ENCODE peak calls at places on chromosomes 13 and 19, in six cellular contexts. One of them, this sample, is unnamed.

GRCh38 chr19:55106591-55106990 is 10.8 kb downstream of the PPP1R12C start:
- DNase-seq in PC-3: no peak
- DNase-seq in HCT116: no peak
- DNase-seq in GM23248: no peak
- DNase-seq in GM23338: no peak
- DNase-seq in Karpas-422: no peak
- DNase-seq in this sample: no peak

GRCh38 chr13:39777527-39778061 is 122.1 kb downstream of the COG6 start:
- DNase-seq in HCT116: peak; percentile 32
- DNase-seq in PC-3: peak; percentile 86
- DNase-seq in Karpas-422: peak; percentile 76
- DNase-seq in GM23248: peak; percentile 91
- DNase-seq in GM23338: peak; percentile 39
- DNase-seq in this sample: peak; percentile 38

GRCh38 chr19:13146763-13147563 is 3.2 kb downstream of the STX10 start:
- DNase-seq in Karpas-422: no peak
- DNase-seq in GM23338: no peak
- DNase-seq in HCT116: no peak
- DNase-seq in PC-3: no peak
- DNase-seq in GM23248: peak; percentile 59
- DNase-seq in this sample: no peak

GRCh38 chr13:46648166-46648607 is 95.2 kb downstream of the LRCH1 start:
- DNase-seq in HCT116: peak; percentile 8
- DNase-seq in GM23248: peak; percentile 65
- DNase-seq in GM23338: peak; percentile 65
- DNase-seq in PC-3: peak; percentile 13
- DNase-seq in Karpas-422: no peak
- DNase-seq in this sample: peak; percentile 26

GRCh38 chr19:31340059-31341025 is 8.9 kb downstream of the TSHZ3 start:
- DNase-seq in HCT116: no peak
- DNase-seq in GM23248: peak; percentile 68
- DNase-seq in Karpas-422: no peak
- DNase-seq in PC-3: no peak
- DNase-seq in GM23338: peak; percentile 38
- DNase-seq in this sample: peak; percentile 36

GRCh38 chr19:13417054-13417453 is 89.2 kb downstream of the CACNA1A start:
- DNase-seq in HCT116: no peak
- DNase-seq in PC-3: peak; percentile 23
- DNase-seq in Karpas-422: peak; percentile 63
- DNase-seq in GM23248: no peak
- DNase-seq in GM23338: no peak
- DNase-seq in this sample: no peak

GRCh38 chr13:37648604-37649003 is 50.0 kb upstream of the POSTN start:
- DNase-seq in PC-3: peak; percentile 79
- DNase-seq in Karpas-422: no peak
- DNase-seq in GM23248: peak; percentile 73
- DNase-seq in GM23338: no peak
- DNase-seq in HCT116: no peak
- DNase-seq in this sample: no peak

GRCh38 chr19:48999481-49000325 is 6.0 kb downstream of the RUVBL2 start:
- DNase-seq in GM23338: peak; percentile 92
- DNase-seq in Karpas-422: peak; percentile 92
- DNase-seq in PC-3: peak; percentile 51
- DNase-seq in HCT116: no peak
- DNase-seq in GM23248: peak; percentile 91
- DNase-seq in this sample: peak; percentile 79

GRCh38 chr13:92137519-92137918 is 739.1 kb downstream of the GPC5 start:
- DNase-seq in GM23338: no peak
- DNase-seq in Karpas-422: no peak
- DNase-seq in PC-3: peak; percentile 2
- DNase-seq in GM23248: no peak
- DNase-seq in HCT116: no peak
- DNase-seq in this sample: no peak

GRCh38 chr19:18597809-18598660 is 8.6 kb downstream of the CRLF1 start:
- DNase-seq in GM23338: no peak
- DNase-seq in PC-3: no peak
- DNase-seq in GM23248: no peak
- DNase-seq in HCT116: no peak
- DNase-seq in Karpas-422: no peak
- DNase-seq in this sample: no peak

GRCh38 chr13:97826421-97826965 is 127.0 kb upstream of the IPO5 start:
- DNase-seq in HCT116: no peak
- DNase-seq in GM23248: no peak
- DNase-seq in PC-3: no peak
- DNase-seq in Karpas-422: no peak
- DNase-seq in GM23338: no peak
- DNase-seq in this sample: no peak

GRCh38 chr19:51702754-51703654 is 9.9 kb downstream of the SPACA6 start:
- DNase-seq in PC-3: no peak
- DNase-seq in GM23338: peak; percentile 94
- DNase-seq in GM23248: peak; percentile 21
- DNase-seq in Karpas-422: no peak
- DNase-seq in HCT116: no peak
- DNase-seq in this sample: peak; percentile 54

GRCh38 chr13:24053505-24054251 is 106.8 kb upstream of the SPATA13 start:
- DNase-seq in HCT116: peak; percentile 81
- DNase-seq in GM23248: peak; percentile 73
- DNase-seq in GM23338: peak; percentile 90
- DNase-seq in Karpas-422: peak; percentile 86
- DNase-seq in PC-3: peak; percentile 91
- DNase-seq in this sample: peak; percentile 86

GRCh38 chr13:107476068-107476467 is 739.3 kb downstream of the LIG4 start:
- DNase-seq in Karpas-422: no peak
- DNase-seq in HCT116: no peak
- DNase-seq in GM23248: peak; percentile 58
- DNase-seq in PC-3: no peak
- DNase-seq in GM23338: no peak
- DNase-seq in this sample: no peak

GRCh38 chr13:102793583-102794355 is 5.0 kb downstream of the POGLUT2 start:
- DNase-seq in Karpas-422: no peak
- DNase-seq in HCT116: no peak
- DNase-seq in GM23248: no peak
- DNase-seq in GM23338: peak; percentile 64
- DNase-seq in PC-3: no peak
- DNase-seq in this sample: no peak

GRCh38 chr13:75514080-75515040 is 23.3 kb downstream of the COMMD6 start:
- DNase-seq in PC-3: no peak
- DNase-seq in GM23338: no peak
- DNase-seq in GM23248: peak; percentile 53
- DNase-seq in Karpas-422: no peak
- DNase-seq in HCT116: no peak
- DNase-seq in this sample: no peak

GRCh38 chr13:30065181-30065580 is 214.8 kb upstream of the UBL3 start:
- DNase-seq in GM23338: no peak
- DNase-seq in HCT116: no peak
- DNase-seq in GM23248: peak; percentile 16
- DNase-seq in PC-3: no peak
- DNase-seq in Karpas-422: no peak
- DNase-seq in this sample: no peak

GRCh38 chr13:88031980-88032562 is 360.9 kb downstream of the SLITRK5 start:
- DNase-seq in GM23338: no peak
- DNase-seq in PC-3: peak; percentile 45
- DNase-seq in HCT116: no peak
- DNase-seq in GM23248: peak; percentile 47
- DNase-seq in Karpas-422: no peak
- DNase-seq in this sample: no peak

GRCh38 chr13:49329831-49330545 is 82.3 kb downstream of the CDADC1 start:
- DNase-seq in GM23338: no peak
- DNase-seq in Karpas-422: no peak
- DNase-seq in HCT116: no peak
- DNase-seq in GM23248: no peak
- DNase-seq in PC-3: no peak
- DNase-seq in this sample: no peak

GRCh38 chr13:41700790-41701310 is 243.5 kb downstream of the RGCC start:
- DNase-seq in HCT116: no peak
- DNase-seq in Karpas-422: peak; percentile 70
- DNase-seq in GM23248: peak; percentile 82
- DNase-seq in PC-3: peak; percentile 85
- DNase-seq in GM23338: no peak
- DNase-seq in this sample: peak; percentile 35

GRCh38 chr13:112951674-112952371 is 17.2 kb upstream of the MCF2L start:
- DNase-seq in HCT116: no peak
- DNase-seq in Karpas-422: no peak
- DNase-seq in GM23248: no peak
- DNase-seq in GM23338: no peak
- DNase-seq in PC-3: no peak
- DNase-seq in this sample: no peak

GRCh38 chr13:97012251-97013048 is 18.2 kb upstream of the OXGR1 start:
- DNase-seq in PC-3: no peak
- DNase-seq in GM23338: no peak
- DNase-seq in Karpas-422: no peak
- DNase-seq in HCT116: no peak
- DNase-seq in GM23248: no peak
- DNase-seq in this sample: no peak

GRCh38 chr19:20776083-20777076 is at the start of gene ZNF66:
- DNase-seq in GM23248: peak; percentile 97
- DNase-seq in Karpas-422: peak; percentile 99
- DNase-seq in PC-3: peak; percentile 70
- DNase-seq in HCT116: no peak
- DNase-seq in GM23338: peak; percentile 100
- DNase-seq in this sample: peak; percentile 98

GRCh38 chr13:27925220-27925991 is 5.6 kb downstream of the PDX1 start:
- DNase-seq in PC-3: no peak
- DNase-seq in HCT116: no peak
- DNase-seq in GM23338: no peak
- DNase-seq in Karpas-422: no peak
- DNase-seq in GM23248: no peak
- DNase-seq in this sample: no peak

GRCh38 chr19:13302521-13303270 is 152.5 kb downstream of the IER2 start:
- DNase-seq in HCT116: no peak
- DNase-seq in GM23338: peak; percentile 26
- DNase-seq in Karpas-422: no peak
- DNase-seq in PC-3: peak; percentile 25
- DNase-seq in GM23248: peak; percentile 22
- DNase-seq in this sample: no peak

GRCh38 chr13:97359181-97360057 is 74.5 kb upstream of the RAP2A start:
- DNase-seq in GM23248: peak; percentile 90
- DNase-seq in GM23338: peak; percentile 88
- DNase-seq in PC-3: peak; percentile 68
- DNase-seq in HCT116: peak; percentile 44
- DNase-seq in Karpas-422: peak; percentile 83
- DNase-seq in this sample: peak; percentile 85

GRCh38 chr13:51728972-51729371 is 75.0 kb downstream of the DHRS12 start:
- DNase-seq in PC-3: peak; percentile 2
- DNase-seq in GM23248: peak; percentile 97
- DNase-seq in HCT116: no peak
- DNase-seq in GM23338: peak; percentile 18
- DNase-seq in Karpas-422: no peak
- DNase-seq in this sample: no peak

GRCh38 chr19:32817252-32817912 is 52.2 kb downstream of the SLC7A9 start:
- DNase-seq in GM23248: no peak
- DNase-seq in Karpas-422: no peak
- DNase-seq in HCT116: no peak
- DNase-seq in GM23338: no peak
- DNase-seq in PC-3: no peak
- DNase-seq in this sample: no peak

GRCh38 chr13:96762876-96763275 is 231.4 kb downstream of the OXGR1 start:
- DNase-seq in Karpas-422: no peak
- DNase-seq in HCT116: no peak
- DNase-seq in GM23248: peak; percentile 27
- DNase-seq in PC-3: no peak
- DNase-seq in GM23338: no peak
- DNase-seq in this sample: no peak

GRCh38 chr19:3494559-3494958 is 5.9 kb downstream of the DOHH start:
- DNase-seq in GM23338: no peak
- DNase-seq in HCT116: no peak
- DNase-seq in Karpas-422: no peak
- DNase-seq in GM23248: no peak
- DNase-seq in PC-3: no peak
- DNase-seq in this sample: no peak

GRCh38 chr13:111255228-111255790 is 65.1 kb upstream of the TEX29 start:
- DNase-seq in PC-3: no peak
- DNase-seq in Karpas-422: no peak
- DNase-seq in GM23338: no peak
- DNase-seq in GM23248: no peak
- DNase-seq in HCT116: no peak
- DNase-seq in this sample: no peak

GRCh38 chr13:74062933-74063332 is 71.3 kb downstream of the KLF12 start:
- DNase-seq in HCT116: no peak
- DNase-seq in PC-3: no peak
- DNase-seq in GM23248: peak; percentile 82
- DNase-seq in Karpas-422: peak; percentile 80
- DNase-seq in GM23338: no peak
- DNase-seq in this sample: no peak

GRCh38 chr19:10320602-10321416 is 5.0 kb upstream of the FDX2 start:
- DNase-seq in Karpas-422: no peak
- DNase-seq in PC-3: no peak
- DNase-seq in GM23248: no peak
- DNase-seq in GM23338: no peak
- DNase-seq in HCT116: no peak
- DNase-seq in this sample: no peak

GRCh38 chr13:101202590-101202989 is 213.7 kb downstream of the NALCN start:
- DNase-seq in GM23338: peak; percentile 80
- DNase-seq in PC-3: peak; percentile 3
- DNase-seq in Karpas-422: peak; percentile 42
- DNase-seq in GM23248: no peak
- DNase-seq in HCT116: no peak
- DNase-seq in this sample: no peak
- H2AFZ ChIP-seq in GM23338: no peak overlapping the region
- H2AFZ ChIP-seq in PC-3: no peak overlapping the region
- H2AFZ ChIP-seq in Karpas-422: no peak overlapping the region
- H2AFZ ChIP-seq in GM23248: no peak overlapping the region
- H2AFZ ChIP-seq in HCT116: no peak overlapping the region
- H2AFZ ChIP-seq in this sample: no peak overlapping the region

DNA sequence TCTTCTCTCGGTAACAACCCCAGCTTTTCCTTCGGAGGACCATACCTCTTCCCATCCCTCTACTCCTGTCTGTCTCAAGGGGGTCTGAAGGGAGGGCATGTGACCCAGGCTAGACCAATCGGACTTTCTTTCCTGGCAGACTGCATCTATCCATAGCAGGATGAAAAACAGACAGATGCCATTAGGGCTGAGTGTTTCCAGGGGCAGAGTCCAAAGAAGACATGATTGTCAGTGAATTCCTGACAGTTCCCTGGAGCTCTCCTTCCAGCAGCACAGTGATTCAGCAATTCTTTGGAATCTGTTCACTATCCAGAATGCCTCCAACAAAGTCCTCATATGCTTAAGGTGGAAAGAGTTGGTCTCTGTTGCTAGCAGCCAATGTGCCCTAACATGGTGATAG is 189.8 kb downstream of the KCTD12 start:
- DNase-seq in HCT116: no peak
- DNase-seq in PC-3: no peak
- DNase-seq in Karpas-422: no peak
- DNase-seq in GM23338: no peak
- DNase-seq in GM23248: peak; percentile 52
- DNase-seq in this sample: peak; percentile 38
- H3K9me2 ChIP-seq in HCT116: no peaks in the 10 kb centered on the region
- H3K9me2 ChIP-seq in PC-3: no peaks in the 10 kb centered on the region
- H3K9me2 ChIP-seq in Karpas-422: no peaks in the 10 kb centered on the region
- H3K9me2 ChIP-seq in GM23338: no peaks in the 10 kb centered on the region
- H3K9me2 ChIP-seq in GM23248: no peaks in the 10 kb centered on the region
- H3K9me2 ChIP-seq in this sample: no peaks in the 10 kb centered on the region

GRCh38 chr19:4598712-4599111 is 39.2 kb upstream of the SEMA6B start:
- DNase-seq in HCT116: no peak
- DNase-seq in PC-3: no peak
- DNase-seq in Karpas-422: no peak
- DNase-seq in GM23338: peak; percentile 44
- DNase-seq in GM23248: no peak
- DNase-seq in this sample: no peak
- H2AFZ ChIP-seq in HCT116: no peak overlapping the region
- H2AFZ ChIP-seq in PC-3: peak overlapping the region; percentile 91
- H2AFZ ChIP-seq in Karpas-422: no peak overlapping the region
- H2AFZ ChIP-seq in GM23338: peak overlapping the region; percentile 96
- H2AFZ ChIP-seq in GM23248: no peak overlapping the region
- H2AFZ ChIP-seq in this sample: no peak overlapping the region

GRCh38 chr13:44386932-44387556 is 13.4 kb downstream of the SERP2 start:
- DNase-seq in GM23338: no peak
- DNase-seq in HCT116: no peak
- DNase-seq in GM23248: no peak
- DNase-seq in PC-3: no peak
- DNase-seq in Karpas-422: no peak
- DNase-seq in this sample: no peak
- H3K9me2 ChIP-seq in GM23338: peaks cover 16% of the 10 kb centered on the region
- H3K9me2 ChIP-seq in HCT116: no peaks in the 10 kb centered on the region
- H3K9me2 ChIP-seq in GM23248: no peaks in the 10 kb centered on the region
- H3K9me2 ChIP-seq in PC-3: no peaks in the 10 kb centered on the region
- H3K9me2 ChIP-seq in Karpas-422: no peaks in the 10 kb centered on the region
- H3K9me2 ChIP-seq in this sample: no peaks in the 10 kb centered on the region

This sample was measured in hepatocyte.